ENCODE peak calls at places on chromosomes 2 and 18, in four cellular contexts. Q is K562, H is A549, L is SK-N-SH. O is an unnamed sample.

GRCh38 chr18:44715245-44715644 is 34.6 kb downstream of the SETBP1 start:
- DNase-seq in Q (no peak), H (no peak), L (no peak), O (no peak)

GRCh38 chr2:232501794-232502499 is 14.3 kb upstream of the ECEL1 start:
- DNase-seq in Q (no peak), H (no peak), L (no peak), O (no peak)

GRCh38 chr2:151973013-151973900 is 125.6 kb downstream of the CACNB4 start:
- DNase-seq in Q (no peak), H (no peak), L (peak), O (no peak)

GRCh38 chr2:3377279-3377611 is 373 bp downstream of the EIPR1 start:
- DNase-seq in Q (peak), H (peak), L (peak), O (peak)

GRCh38 chr2:100054426-100054825 is 88.0 kb downstream of the AFF3 start:
- DNase-seq in Q (no peak), H (no peak), L (no peak), O (no peak)

GRCh38 chr2:71156531-71156930 is 26.1 kb downstream of the MPHOSPH10 start:
- DNase-seq in Q (no peak), H (no peak), L (no peak), O (no peak)

GRCh38 chr2:30756051-30756719 is 51.1 kb downstream of the CAPN13 start:
- DNase-seq in Q (peak), H (no peak), L (peak), O (no peak)

GRCh38 chr2:121090088-121090715 is 194.8 kb downstream of the TFCP2L1 start:
- DNase-seq in Q (no peak), H (no peak), L (no peak), O (no peak)

GRCh38 chr2:218290316-218291261 is 1.7 kb downstream of the TMBIM1 start:
- DNase-seq in Q (no peak), H (no peak), L (no peak), O (peak)

GRCh38 chr2:98148968-98149697 is 62.2 kb downstream of the VWA3B start:
- DNase-seq in Q (peak), H (no peak), L (no peak), O (no peak)

GRCh38 chr18:61551586-61551985 is 218.4 kb downstream of the CDH20 start:
- DNase-seq in Q (peak), H (peak), L (peak), O (peak)

GRCh38 chr2:60294901-60295590 is 258.4 kb downstream of the BCL11A start:
- DNase-seq in Q (no peak), H (no peak), L (no peak), O (no peak)

GRCh38 chr2:234204480-234204879 is 154.0 kb downstream of the SPP2 start:
- DNase-seq in Q (no peak), H (peak), L (no peak), O (no peak)

GRCh38 chr18:76913583-76913982 is 91.2 kb downstream of the ZNF236 start:
- DNase-seq in Q (no peak), H (no peak), L (no peak), O (no peak)
- TF ChIP-seq REST in Q (no peak), H (no peak), L (no peak), O (no peak)

GRCh38 chr2:119520696-119521436 is 3.4 kb downstream of the SCTR start:
- DNase-seq in Q (no peak), H (no peak), L (no peak), O (no peak)
- TF ChIP-seq RCOR1 in Q (no peak), H (no peak), L (no peak), O (no peak)

DNA sequence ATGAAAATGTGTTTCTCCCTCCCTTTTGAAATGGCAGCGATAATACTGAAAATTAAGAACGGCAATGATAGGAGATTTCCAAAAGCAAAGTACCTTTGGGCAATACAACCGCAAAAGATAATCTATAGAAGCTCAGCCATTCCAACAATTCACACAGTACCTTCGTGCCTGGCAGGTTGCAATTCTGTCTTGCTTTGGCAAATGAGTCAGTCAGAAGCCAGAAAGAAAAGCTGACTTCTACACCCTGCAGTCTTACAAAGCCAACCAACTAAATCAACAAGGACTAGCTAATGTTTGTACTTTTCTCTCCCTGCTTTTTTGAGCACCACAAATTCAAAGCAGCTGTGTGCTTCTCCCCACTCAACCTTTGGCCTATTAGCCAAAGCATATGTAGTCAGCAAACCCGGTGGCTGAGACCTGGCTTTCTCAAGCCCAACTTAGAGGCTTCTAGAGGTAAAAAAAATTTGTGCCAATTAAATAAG is 25.7 kb upstream of the ID2 start:
- DNase-seq in Q (no peak), H (no peak), L (no peak), O (no peak)
- TF ChIP-seq REST in Q (no peak), H (no peak), L (no peak), O (no peak)

DNA sequence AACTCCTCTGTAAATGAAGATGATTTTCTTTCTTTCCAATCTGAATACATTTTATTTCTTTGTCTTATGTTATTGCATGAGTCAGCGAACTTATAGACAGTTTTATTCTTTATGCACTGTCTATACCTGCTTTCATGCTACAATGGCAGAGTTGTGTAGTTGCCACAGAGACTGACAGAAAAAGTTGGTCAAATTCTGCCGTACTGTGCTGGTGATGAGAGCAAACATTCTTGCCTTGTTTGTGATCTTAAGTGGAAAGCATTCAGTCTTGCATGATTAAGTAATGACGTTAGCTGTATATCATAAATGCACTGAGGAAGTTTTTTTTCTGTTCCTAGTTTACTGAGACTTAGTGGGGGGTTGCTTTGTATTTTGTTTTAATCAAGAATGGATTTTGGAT is 32.9 kb downstream of the ZC3H15 start:
- DNase-seq in Q (no peak), H (no peak), L (no peak), O (no peak)
- TF ChIP-seq RCOR1 in Q (no peak), H (no peak), L (no peak), O (no peak)

DNA sequence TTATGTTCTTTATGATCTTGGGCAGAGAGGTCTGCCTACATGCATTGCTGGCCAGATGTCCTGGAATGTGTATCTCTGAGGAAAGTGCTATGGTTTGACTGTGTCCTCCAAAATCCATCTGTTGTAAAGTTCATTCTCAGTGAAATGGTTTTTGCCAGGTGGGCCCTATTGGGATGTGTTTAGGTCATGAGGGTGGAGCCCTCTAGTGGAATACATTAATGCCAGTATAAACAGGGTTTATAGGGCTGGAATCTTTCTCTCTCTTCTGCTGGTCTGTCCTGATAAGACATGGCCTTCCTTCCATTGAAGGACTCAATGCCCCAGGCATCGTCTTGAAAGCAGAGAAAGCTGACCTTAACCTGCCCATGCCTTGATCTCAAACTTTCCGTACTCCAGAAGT is 258.5 kb downstream of the RPIA start:
- DNase-seq in Q (peak), H (peak), L (no peak), O (no peak)
- TF ChIP-seq REST in Q (no peak), H (no peak), L (no peak), O (no peak)

GRCh38 chr18:80157708-80158343 is 48.8 kb downstream of the ADNP2 start:
- DNase-seq in Q (peak), H (peak), L (peak), O (peak)
- TF ChIP-seq RCOR1 in Q (no peak), H (no peak), L (no peak), O (no peak)

GRCh38 chr18:56269958-56270357 is 368.4 kb downstream of the TXNL1 start:
- DNase-seq in Q (no peak), H (no peak), L (no peak), O (no peak)
- TF ChIP-seq REST in Q (no peak), H (no peak), L (no peak), O (no peak)

DNA sequence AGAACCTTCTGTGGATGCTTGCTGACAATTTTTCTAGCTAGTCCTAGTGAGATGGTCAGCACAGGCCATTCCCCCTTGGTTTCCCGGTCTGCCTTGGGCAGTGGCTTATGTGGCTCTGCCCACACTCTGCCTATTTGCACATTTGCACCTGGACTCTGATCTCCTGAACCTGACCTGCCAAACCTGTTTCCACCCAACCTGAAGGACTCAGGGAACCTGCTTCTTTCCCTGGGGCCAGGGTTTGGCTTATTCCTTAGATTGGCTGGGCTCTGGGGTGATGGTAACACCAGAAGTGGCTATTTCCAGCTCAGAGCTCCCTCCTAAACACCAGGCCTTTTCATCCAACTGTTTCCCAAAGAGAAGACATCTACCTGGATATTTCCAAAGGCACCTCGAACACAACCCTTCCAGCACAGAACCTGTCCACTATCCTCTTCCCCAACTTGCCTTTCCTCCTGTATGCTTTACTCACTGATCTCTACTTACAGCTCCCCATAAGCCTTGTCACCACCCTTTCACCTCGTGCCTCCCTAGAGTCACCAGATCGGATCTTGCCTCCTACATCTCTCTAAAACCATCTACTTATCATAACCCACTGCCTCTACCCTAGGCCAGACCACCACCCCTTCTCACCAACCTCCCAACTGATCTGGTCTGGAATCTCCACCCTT is 5.8 kb upstream of the MTA3 start:
- DNase-seq in Q (no peak), H (no peak), L (no peak), O (no peak)
- TF ChIP-seq RCOR1 in Q (no peak), H (no peak), L (no peak), O (no peak)

GRCh38 chr2:64863097-64863820 is 125.9 kb upstream of the SLC1A4 start:
- DNase-seq in Q (no peak), H (no peak), L (no peak), O (no peak)
- TF ChIP-seq REST in Q (no peak), H (no peak), L (no peak), O (no peak)

GRCh38 chr2:133608291-133608690 is 40.0 kb upstream of the NCKAP5 start:
- DNase-seq in Q (no peak), H (no peak), L (no peak), O (no peak)
- TF ChIP-seq RCOR1 in Q (no peak), H (no peak), L (no peak), O (no peak)

O was measured in GM12878.